ENCODE peak calls at places on chromosomes 4 and X, in seven cellular contexts. P is coronary artery, D is pancreas, B is fibroblast of villous mesenchyme, M is mammary epithelial cell, G is heart right ventricle, J is GM12864. W is an unnamed sample.

GRCh38 chr4:156673483-156673882 is 298.1 kb downstream of the PDGFC start:
- DNase-seq in G (no peak), M (no peak), D (no peak), B (peak), J (no peak), P (no peak), W (no peak)

GRCh38 chr4:158111241-158111640 is 61.6 kb downstream of the GASK1B start:
- DNase-seq in D (no peak), M (peak), J (no peak), G (no peak), B (no peak), P (no peak), W (no peak)

GRCh38 chr4:166816901-166817300 is 417.4 kb downstream of the SPOCK3 start:
- DNase-seq in G (no peak), B (peak), P (no peak), D (peak), M (peak), J (no peak), W (no peak)

GRCh38 chr4:23945521-23946017 is 55.7 kb upstream of the PPARGC1A start:
- DNase-seq in G (no peak), M (peak), B (peak), P (no peak), J (no peak), D (peak), W (no peak)

GRCh38 chrX:42491145-42491907 is 286.6 kb downstream of the PPP1R2C start:
- DNase-seq in P (no peak), B (peak), D (no peak), M (no peak), J (no peak), G (no peak), W (peak)

GRCh38 chr4:56739104-56739777 is 58.1 kb upstream of the HOPX start:
- DNase-seq in M (no peak), P (no peak), D (no peak), G (no peak), J (no peak), B (peak), W (no peak)

GRCh38 chr4:177509346-177509745 is 67.1 kb upstream of the AGA start:
- DNase-seq in P (no peak), B (no peak), M (no peak), J (no peak), D (no peak), G (no peak), W (no peak)

GRCh38 chr4:56958111-56958517 is 19.3 kb downstream of the NOA1 start:
- DNase-seq in G (peak), D (peak), B (peak), M (peak), J (no peak), P (peak), W (no peak)

GRCh38 chrX:140709421-140709846 is at the start of gene LINC00632:
- DNase-seq in G (no peak), M (no peak), J (no peak), B (no peak), D (no peak), P (no peak), W (no peak)

GRCh38 chrX:87489071-87489470 is 28.5 kb upstream of the KLHL4 start:
- DNase-seq in G (no peak), J (no peak), P (no peak), M (peak), B (no peak), D (no peak), W (no peak)

GRCh38 chr4:177281544-177281943 is 28.1 kb upstream of the NEIL3 start:
- DNase-seq in G (no peak), B (peak), J (no peak), M (no peak), P (no peak), D (no peak), W (no peak)

GRCh38 chrX:103919336-103919682 is 43.1 kb upstream of the TMSB15B start:
- DNase-seq in P (no peak), B (peak), D (no peak), M (no peak), G (no peak), J (peak), W (peak)

GRCh38 chrX:103310592-103311400 is at the start of gene BEX2:
- DNase-seq in P (no peak), G (peak), M (peak), B (peak), D (peak), J (peak), W (peak)

GRCh38 chrX:96540111-96540631 is 144.5 kb upstream of the DIAPH2 start:
- DNase-seq in G (no peak), P (no peak), M (no peak), B (no peak), D (no peak), J (no peak), W (peak)

GRCh38 chrX:104913348-104913747 is 307.1 kb downstream of the TEX13A start:
- DNase-seq in B (peak), M (no peak), J (no peak), D (no peak), G (no peak), P (no peak), W (no peak)

GRCh38 chr4:184613405-184613804 is 35.8 kb downstream of the CASP3 start:
- DNase-seq in G (no peak), P (no peak), M (no peak), D (no peak), B (no peak), J (no peak), W (no peak)

GRCh38 chrX:75603833-75604232 is 81.0 kb upstream of the ZDHHC15 start:
- DNase-seq in B (peak), P (no peak), J (no peak), D (no peak), G (peak), M (peak), W (peak)
- TF ChIP-seq CTCF in B (peak), P (no peak), J (peak), D (peak), G (peak), M (peak), W (peak)

GRCh38 chr4:54092800-54093608 is 7.0 kb upstream of the GSX2 start:
- DNase-seq in M (no peak), G (no peak), D (no peak), J (no peak), B (no peak), P (no peak), W (no peak)
- H3K4me3 ChIP-seq in M (no peak), G (no peak), D (no peak), J (no peak), B (no peak), P (peak), W (no peak)

GRCh38 chr4:15779336-15779735 is 1.2 kb downstream of the CD38 start:
- DNase-seq in G (peak), J (no peak), M (peak), B (peak), D (no peak), P (no peak), W (no peak)
- TF ChIP-seq CTCF in G (peak), J (no peak), M (peak), B (peak), D (no peak), P (no peak), W (no peak)

GRCh38 chrX:109489174-109489573 is 7.3 kb upstream of the GUCY2F start:
- DNase-seq in J (no peak), M (no peak), B (no peak), D (no peak), P (no peak), G (no peak), W (no peak)
- H3K4me3 ChIP-seq in J (no peak), M (no peak), B (no peak), D (no peak), P (no peak), G (no peak), W (no peak)

GRCh38 chr4:76895619-76896018 is 2.3 kb downstream of the SOWAHB start:
- DNase-seq in G (no peak), P (no peak), J (no peak), M (no peak), B (no peak), D (no peak), W (no peak)
- TF ChIP-seq CTCF in G (no peak), P (no peak), J (peak), M (no peak), B (no peak), D (no peak), W (no peak)

GRCh38 chr4:41881931-41882621 is 53.2 kb upstream of the TMEM33 start:
- DNase-seq in B (no peak), G (no peak), P (no peak), D (no peak), J (no peak), M (no peak), W (no peak)
- H3K4me3 ChIP-seq in B (no peak), G (peak), P (peak), D (peak), J (no peak), M (no peak), W (no peak)

W was measured in GM12865.